ENCODE peak calls at places on chromosomes 16 and 17, in four cellular contexts. One of them, this sample, is unnamed.

GRCh38 chr16:61892531-61892930 is 143.7 kb downstream of the CDH8 start:
- DNase-seq in sigmoid colon: no peak
- DNase-seq in right lobe of liver: no peak
- DNase-seq in breast epithelium: no peak
- DNase-seq in this sample: no peak

GRCh38 chr17:58492238-58493121 is 4.3 kb upstream of the HSF5 start:
- DNase-seq in sigmoid colon: no peak
- DNase-seq in right lobe of liver: no peak
- DNase-seq in breast epithelium: no peak
- DNase-seq in this sample: no peak

GRCh38 chr16:84839956-84840355 is 20.2 kb downstream of the CRISPLD2 start:
- DNase-seq in sigmoid colon: no peak
- DNase-seq in right lobe of liver: no peak
- DNase-seq in breast epithelium: no peak
- DNase-seq in this sample: peak

GRCh38 chr17:34398990-34399389 is 36.0 kb upstream of the CCL1 start:
- DNase-seq in sigmoid colon: no peak
- DNase-seq in right lobe of liver: no peak
- DNase-seq in breast epithelium: no peak
- DNase-seq in this sample: no peak

GRCh38 chr17:7650509-7651096 is at the start of gene ATP1B2:
- DNase-seq in sigmoid colon: peak
- DNase-seq in right lobe of liver: peak
- DNase-seq in breast epithelium: peak
- DNase-seq in this sample: peak

GRCh38 chr17:78159575-78160158 is 8.7 kb upstream of the SYNGR2 start:
- DNase-seq in sigmoid colon: no peak
- DNase-seq in right lobe of liver: no peak
- DNase-seq in breast epithelium: no peak
- DNase-seq in this sample: no peak

GRCh38 chr16:88367560-88367959 is 15.2 kb upstream of the ZNF469 start:
- DNase-seq in sigmoid colon: peak
- DNase-seq in right lobe of liver: no peak
- DNase-seq in breast epithelium: no peak
- DNase-seq in this sample: no peak

GRCh38 chr16:35798885-35799426 is 2339.5 kb downstream of the TP53TG3F start:
- DNase-seq in sigmoid colon: no peak
- DNase-seq in right lobe of liver: no peak
- DNase-seq in breast epithelium: no peak
- DNase-seq in this sample: no peak

GRCh38 chr17:50556803-50557202 is 3.7 kb upstream of the CACNA1G start:
- DNase-seq in sigmoid colon: no peak
- DNase-seq in right lobe of liver: no peak
- DNase-seq in breast epithelium: no peak
- DNase-seq in this sample: peak

GRCh38 chr16:2904100-2904921 is 7.4 kb upstream of the FLYWCH1 start:
- DNase-seq in sigmoid colon: peak
- DNase-seq in right lobe of liver: peak
- DNase-seq in breast epithelium: peak
- DNase-seq in this sample: peak

GRCh38 chr17:1438593-1439083 is 17.4 kb downstream of the CRK start:
- DNase-seq in sigmoid colon: no peak
- DNase-seq in right lobe of liver: no peak
- DNase-seq in breast epithelium: no peak
- DNase-seq in this sample: no peak

GRCh38 chr16:69894675-69895074 is 56.5 kb upstream of the CLEC18A start:
- DNase-seq in sigmoid colon: no peak
- DNase-seq in right lobe of liver: no peak
- DNase-seq in breast epithelium: peak
- DNase-seq in this sample: no peak

GRCh38 chr17:80025140-80025539 is 10.5 kb downstream of the TBC1D16 start:
- DNase-seq in sigmoid colon: no peak
- DNase-seq in right lobe of liver: no peak
- DNase-seq in breast epithelium: no peak
- DNase-seq in this sample: no peak

GRCh38 chr17:77337150-77337549 is 196.4 kb downstream of the SEC14L1 start:
- DNase-seq in sigmoid colon: no peak
- DNase-seq in right lobe of liver: no peak
- DNase-seq in breast epithelium: no peak
- DNase-seq in this sample: no peak

DNA sequence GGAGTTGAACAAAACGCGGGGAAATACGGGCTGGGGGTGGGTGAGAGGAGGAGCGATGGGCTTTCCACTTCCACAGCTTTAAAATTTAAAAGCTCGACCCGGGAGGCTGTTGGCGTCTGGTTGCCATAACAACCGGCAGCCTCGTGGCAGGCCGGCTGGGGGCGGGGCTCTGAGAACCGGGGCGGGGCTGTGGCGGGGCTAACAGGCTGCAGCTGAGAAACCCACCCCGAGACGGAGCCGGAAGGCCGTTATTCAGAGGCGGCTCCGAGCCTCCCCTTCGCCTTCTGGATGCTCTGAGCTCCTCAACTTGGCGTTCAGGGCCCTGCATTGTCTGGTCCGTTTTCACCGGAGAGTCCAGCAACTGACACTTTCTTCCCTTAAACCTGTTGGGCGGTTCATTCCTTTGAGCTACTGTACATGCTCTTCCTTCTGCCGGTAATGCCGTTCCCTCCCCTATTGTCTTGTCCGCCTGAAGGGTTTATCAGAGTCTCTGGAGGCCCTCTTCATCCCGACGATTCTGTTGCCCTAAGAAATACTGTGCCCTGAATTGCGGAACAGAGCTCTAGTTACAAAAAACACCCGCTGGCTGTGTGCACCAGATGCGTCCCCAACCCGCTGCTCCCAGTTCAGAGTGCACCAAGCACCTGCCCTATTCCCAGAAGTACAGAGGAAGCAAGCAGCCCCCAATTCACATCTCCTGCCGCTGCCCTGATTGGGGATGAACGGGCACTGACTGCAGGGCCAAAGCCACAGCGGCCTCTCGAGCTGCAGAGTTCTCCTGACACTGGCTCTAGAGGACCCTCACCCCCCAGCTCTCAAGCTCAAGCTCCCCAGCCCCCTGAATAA is 616 bp downstream of the DNAAF8 start:
- DNase-seq in sigmoid colon: peak
- DNase-seq in right lobe of liver: peak
- DNase-seq in breast epithelium: peak
- DNase-seq in this sample: peak
- TF ChIP-seq POLR2A in sigmoid colon: no peak
- TF ChIP-seq POLR2A in right lobe of liver: no peak
- TF ChIP-seq POLR2A in breast epithelium: no peak
- TF ChIP-seq POLR2A in this sample: no peak

GRCh38 chr17:4003501-4004421 is 39.5 kb upstream of the ATP2A3 start:
- DNase-seq in sigmoid colon: peak
- DNase-seq in right lobe of liver: peak
- DNase-seq in breast epithelium: no peak
- DNase-seq in this sample: no peak
- H3K4me3 ChIP-seq in sigmoid colon: no peak
- H3K4me3 ChIP-seq in right lobe of liver: no peak
- H3K4me3 ChIP-seq in breast epithelium: no peak
- H3K4me3 ChIP-seq in this sample: no peak

DNA sequence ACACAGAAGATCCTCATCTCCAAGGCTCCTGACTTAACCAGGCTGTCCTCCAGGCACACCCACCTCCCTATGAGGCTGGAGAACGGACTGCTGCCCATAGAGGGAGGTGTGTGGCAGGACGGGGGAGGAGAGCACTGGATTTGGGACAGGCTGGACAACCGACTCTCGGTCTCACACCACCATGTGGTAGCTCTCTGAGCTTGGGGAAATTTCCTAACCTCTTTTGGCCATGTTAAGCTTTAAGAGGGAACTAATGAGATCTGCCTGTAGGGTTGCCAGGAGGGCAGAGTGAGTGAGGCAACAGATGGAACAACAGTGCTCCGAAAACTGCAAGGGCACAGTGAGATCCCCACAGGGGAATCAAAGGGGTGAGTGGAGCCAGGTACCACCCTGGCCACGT is 32.7 kb downstream of the RHBDL3 start:
- DNase-seq in sigmoid colon: no peak
- DNase-seq in right lobe of liver: no peak
- DNase-seq in breast epithelium: no peak
- DNase-seq in this sample: no peak
- TF ChIP-seq CTCF in sigmoid colon: no peak
- TF ChIP-seq CTCF in right lobe of liver: no peak
- TF ChIP-seq CTCF in breast epithelium: no peak
- TF ChIP-seq CTCF in this sample: no peak

GRCh38 chr16:57530104-57530522 is 6.3 kb downstream of the CCDC102A start:
- DNase-seq in sigmoid colon: peak
- DNase-seq in right lobe of liver: peak
- DNase-seq in breast epithelium: no peak
- DNase-seq in this sample: no peak
- TF ChIP-seq POLR2A in sigmoid colon: no peak
- TF ChIP-seq POLR2A in right lobe of liver: no peak
- TF ChIP-seq POLR2A in breast epithelium: no peak
- TF ChIP-seq POLR2A in this sample: no peak

GRCh38 chr17:39096435-39097158 is 54.8 kb downstream of the PLXDC1 start:
- DNase-seq in sigmoid colon: no peak
- DNase-seq in right lobe of liver: no peak
- DNase-seq in breast epithelium: no peak
- DNase-seq in this sample: no peak
- H3K4me3 ChIP-seq in sigmoid colon: no peak
- H3K4me3 ChIP-seq in right lobe of liver: no peak
- H3K4me3 ChIP-seq in breast epithelium: no peak
- H3K4me3 ChIP-seq in this sample: no peak

GRCh38 chr16:12133738-12134137 is 157.2 kb downstream of the SNX29 start:
- DNase-seq in sigmoid colon: no peak
- DNase-seq in right lobe of liver: no peak
- DNase-seq in breast epithelium: no peak
- DNase-seq in this sample: no peak
- TF ChIP-seq CTCF in sigmoid colon: no peak
- TF ChIP-seq CTCF in right lobe of liver: no peak
- TF ChIP-seq CTCF in breast epithelium: no peak
- TF ChIP-seq CTCF in this sample: no peak

GRCh38 chr16:591892-592517 is 2.1 kb downstream of the RAB40C start:
- DNase-seq in sigmoid colon: no peak
- DNase-seq in right lobe of liver: no peak
- DNase-seq in breast epithelium: no peak
- DNase-seq in this sample: no peak

GRCh38 chr16:588889-589657 is 793 bp upstream of the RAB40C start:
- DNase-seq in sigmoid colon: peak
- DNase-seq in right lobe of liver: peak
- DNase-seq in breast epithelium: peak
- DNase-seq in this sample: peak

GRCh38 chr16:589658-590159 is at the start of gene RAB40C:
- DNase-seq in sigmoid colon: peak
- DNase-seq in right lobe of liver: peak
- DNase-seq in breast epithelium: peak
- DNase-seq in this sample: peak

GRCh38 chr16:590875-591200 is 972 bp downstream of the RAB40C start:
- DNase-seq in sigmoid colon: peak
- DNase-seq in right lobe of liver: no peak
- DNase-seq in breast epithelium: no peak
- DNase-seq in this sample: no peak

GRCh38 chr16:590165-590874 is 454 bp downstream of the RAB40C start:
- DNase-seq in sigmoid colon: peak
- DNase-seq in right lobe of liver: peak
- DNase-seq in breast epithelium: peak
- DNase-seq in this sample: peak
- TF ChIP-seq POLR2A in sigmoid colon: no peak
- TF ChIP-seq POLR2A in right lobe of liver: peak
- TF ChIP-seq POLR2A in breast epithelium: no peak
- TF ChIP-seq POLR2A in this sample: no peak